ENCODE peak calls at places on chromosome X, in six cellular contexts. S, O, K, C, A and T are unnamed samples.

GRCh38 chrX:76126851-76127250 is 46.0 kb upstream of the PBDC1 start:
- DNase-seq in S (no peak), O (no peak), K (no peak), C (no peak), A (no peak), T (no peak)

GRCh38 chrX:129496625-129497024 is 26.7 kb downstream of the SMARCA1 start:
- DNase-seq in S (no peak), O (no peak), K (no peak), C (no peak), A (no peak), T (no peak)

GRCh38 chrX:69503835-69504625 is at the start of gene NALF2:
- DNase-seq in S (peak; percentile 67), O (no peak), K (peak; percentile 14), C (peak; percentile 71), A (peak; percentile 42), T (peak; percentile 72)

GRCh38 chrX:19514791-19515614 is at the start of gene MAP3K15:
- DNase-seq in S (peak; percentile 8), O (no peak), K (no peak), C (peak; percentile 52), A (peak; percentile 2), T (peak; percentile 41)

GRCh38 chrX:133909888-133910287 is 75.5 kb downstream of the GPC3 start:
- DNase-seq in S (no peak), O (no peak), K (no peak), C (no peak), A (no peak), T (no peak)

GRCh38 chrX:3066555-3066954 is 25.3 kb downstream of the ARSF start:
- DNase-seq in S (peak; percentile 32), O (no peak), K (no peak), C (peak; percentile 53), A (no peak), T (no peak)

GRCh38 chrX:97672138-97672537 is 788.4 kb downstream of the RPA4 start:
- DNase-seq in S (no peak), O (no peak), K (no peak), C (no peak), A (no peak), T (no peak)

GRCh38 chrX:10124506-10125247 is 32.1 kb upstream of the CLCN4 start:
- DNase-seq in S (no peak), O (no peak), K (no peak), C (no peak), A (no peak), T (no peak)

GRCh38 chrX:68992998-68993397 is 164.2 kb downstream of the EFNB1 start:
- DNase-seq in S (no peak), O (no peak), K (no peak), C (no peak), A (no peak), T (no peak)

GRCh38 chrX:55818673-55819375 is 101.3 kb downstream of the RRAGB start:
- DNase-seq in S (no peak), O (no peak), K (no peak), C (no peak), A (no peak), T (no peak)

GRCh38 chrX:133461226-133461625 is 45.9 kb upstream of the GPC4 start:
- DNase-seq in S (peak; percentile 12), O (no peak), K (no peak), C (no peak), A (no peak), T (no peak)

GRCh38 chrX:74248889-74249288 is 55.1 kb upstream of the ZCCHC13 start:
- DNase-seq in S (peak; percentile 52), O (no peak), K (no peak), C (no peak), A (peak; percentile 58), T (no peak)

GRCh38 chrX:13732246-13733067 is 2.0 kb downstream of the TRAPPC2 start:
- DNase-seq in S (no peak), O (no peak), K (no peak), C (no peak), A (no peak), T (no peak)

GRCh38 chrX:31819455-31819854 is 747.6 kb upstream of the FTHL17 start:
- DNase-seq in S (peak; percentile 21), O (no peak), K (no peak), C (no peak), A (no peak), T (no peak)

GRCh38 chrX:33457102-33457501 is 245.8 kb upstream of the DMD start:
- DNase-seq in S (no peak), O (no peak), K (no peak), C (no peak), A (no peak), T (no peak)

GRCh38 chrX:84907324-84907946 is 96.2 kb upstream of the APOOL start:
- DNase-seq in S (peak; percentile 0), O (no peak), K (peak; percentile 0), C (no peak), A (peak; percentile 1), T (no peak)

GRCh38 chrX:119756926-119757635 is 1.3 kb upstream of the SOWAHD start:
- DNase-seq in S (no peak), O (no peak), K (no peak), C (no peak), A (no peak), T (no peak)

GRCh38 chrX:151695583-151695930 is 299 bp downstream of the PRRG3 start:
- DNase-seq in S (no peak), O (no peak), K (no peak), C (no peak), A (no peak), T (no peak)

GRCh38 chrX:39582091-39582490 is 515.7 kb downstream of the BCOR start:
- DNase-seq in S (peak; percentile 40), O (no peak), K (peak; percentile 23), C (no peak), A (no peak), T (no peak)

GRCh38 chrX:14872355-14872754 is 514 bp downstream of the FANCB start:
- DNase-seq in S (no peak), O (no peak), K (no peak), C (no peak), A (no peak), T (no peak)

GRCh38 chrX:118566359-118566758 is 70.7 kb downstream of the DOCK11 start:
- DNase-seq in S (peak; percentile 61), O (peak; percentile 28), K (no peak), C (no peak), A (no peak), T (no peak)

GRCh38 chrX:118565853-118566252 is 70.2 kb downstream of the DOCK11 start:
- DNase-seq in S (peak; percentile 4), O (no peak), K (no peak), C (no peak), A (no peak), T (no peak)

GRCh38 chrX:118564498-118564897 is 68.9 kb downstream of the DOCK11 start:
- DNase-seq in S (no peak), O (no peak), K (no peak), C (no peak), A (no peak), T (no peak)

GRCh38 chrX:118560380-118560932 is 64.8 kb downstream of the DOCK11 start:
- DNase-seq in S (no peak), O (no peak), K (no peak), C (no peak), A (no peak), T (no peak)

DNA sequence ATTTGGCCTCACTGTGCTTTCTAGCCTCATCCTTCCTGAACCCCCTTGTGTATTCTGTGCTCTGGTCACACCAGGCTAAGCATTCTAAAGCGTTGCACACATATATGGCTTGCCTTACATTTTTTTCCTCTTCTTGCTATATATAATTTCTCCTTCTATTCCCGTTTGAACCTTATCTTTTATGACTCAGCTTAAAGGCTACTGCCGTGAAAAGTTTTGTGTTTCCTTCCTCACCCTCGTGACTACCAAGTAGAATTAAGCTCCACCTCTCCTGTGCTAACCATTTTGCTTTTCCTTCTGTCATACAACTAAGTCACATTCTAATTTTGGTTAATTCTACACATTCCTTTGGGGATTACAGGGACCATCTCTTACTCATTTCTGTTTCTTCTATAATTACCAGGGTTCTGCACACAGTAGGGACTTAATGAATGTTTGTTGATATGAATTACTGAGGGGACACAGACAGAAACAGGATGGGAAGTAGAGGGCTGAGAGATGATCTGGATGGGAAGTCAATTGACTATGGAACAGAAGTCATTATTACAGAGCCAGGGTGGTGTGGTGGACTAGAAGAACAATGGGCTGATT is 67.1 kb downstream of the DOCK11 start:
- DNase-seq in S (peak; percentile 54), O (no peak), K (no peak), C (no peak), A (no peak), T (no peak)
- TF ChIP-seq CTCF in S (no peak), O (no peak), K (no peak), C (no peak), A (no peak), T (no peak)

DNA sequence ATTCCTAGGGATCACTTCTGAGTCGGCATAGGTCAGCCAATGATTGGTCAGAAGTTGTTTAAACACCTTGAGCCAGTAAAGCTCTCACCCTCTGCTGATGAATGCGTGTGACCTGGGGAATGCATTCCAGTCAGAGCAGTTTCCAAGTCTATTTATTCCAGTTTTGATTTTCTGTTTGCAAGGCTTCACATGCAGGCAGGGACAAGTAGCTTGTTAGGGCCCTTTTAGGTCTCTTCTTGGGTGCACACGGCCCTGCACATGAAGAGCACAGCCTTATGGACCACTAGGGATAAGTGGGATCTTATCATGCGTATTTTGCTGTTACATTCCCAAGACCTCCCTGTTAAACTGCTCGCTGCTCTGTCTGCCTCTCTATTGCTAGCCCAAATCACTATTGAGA is 46.9 kb downstream of the KLHL15 start:
- DNase-seq in S (no peak), O (no peak), K (no peak), C (no peak), A (no peak), T (no peak)
- TF ChIP-seq CTCF in S (no peak), O (no peak), K (no peak), C (no peak), A (no peak), T (no peak)

GRCh38 chrX:16664059-16664458 is 14.1 kb downstream of the S100G start:
- DNase-seq in S (no peak), O (no peak), K (no peak), C (no peak), A (no peak), T (no peak)
- TF ChIP-seq CTCF in S (no peak), O (no peak), K (no peak), C (no peak), A (no peak), T (no peak)

GRCh38 chrX:12319012-12319519 is 180.8 kb downstream of the FRMPD4 start:
- DNase-seq in S (peak; percentile 10), O (no peak), K (no peak), C (no peak), A (no peak), T (no peak)
- TF ChIP-seq CTCF in S (no peak), O (no peak), K (no peak), C (no peak), A (no peak), T (no peak)

DNA sequence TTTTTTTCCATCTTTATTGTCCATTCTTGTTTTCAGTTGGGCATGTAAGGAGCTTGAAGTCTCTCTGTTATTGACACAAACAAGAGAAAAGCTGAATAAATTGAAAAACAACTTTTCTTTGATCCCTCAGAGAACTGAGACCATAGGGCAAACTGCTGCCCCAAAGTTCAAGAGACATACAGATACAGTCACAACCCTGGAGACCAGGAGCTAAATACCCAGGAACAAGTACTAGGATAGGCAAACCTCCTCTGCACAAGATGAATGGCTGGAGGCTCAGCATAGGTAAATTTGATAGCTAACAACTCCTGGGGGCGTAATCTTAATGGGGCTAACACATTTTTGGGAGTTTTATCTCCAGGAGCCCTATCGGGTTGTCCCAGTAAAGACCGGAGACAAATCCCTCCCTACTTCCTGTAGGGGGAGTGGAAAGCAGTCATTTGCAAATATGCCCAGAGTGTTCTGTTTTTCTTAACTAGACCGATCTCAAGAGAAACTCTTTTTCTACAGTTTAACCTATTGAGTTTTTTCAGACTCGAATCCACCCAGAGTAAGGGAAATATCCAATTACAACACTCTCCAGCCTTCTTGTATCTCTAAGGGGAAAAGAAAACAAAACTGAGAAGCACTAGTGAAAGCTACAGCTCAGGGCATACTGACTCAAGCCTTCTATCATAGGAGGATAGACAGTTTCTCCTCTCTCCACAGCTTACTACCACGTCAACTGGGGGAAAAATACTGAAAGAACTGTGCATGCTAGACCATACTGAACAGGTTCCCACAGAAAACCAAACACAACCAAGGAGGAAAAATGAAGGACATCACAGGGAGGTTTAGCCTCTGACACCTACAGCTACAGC is 23.1 kb downstream of the MAGEA8 start:
- DNase-seq in S (peak; percentile 21), O (no peak), K (no peak), C (no peak), A (peak; percentile 1), T (no peak)
- TF ChIP-seq CTCF in S (peak; percentile 32), O (peak; percentile 25), K (no peak), C (no peak), A (no peak), T (no peak)